ENCODE peak calls at places on chromosomes 3 and 15, in ten cellular contexts. One of them, this sample, is unnamed.

GRCh38 chr15:63054985-63055384 is 12.4 kb downstream of the TPM1 start:
- DNase-seq in adrenal gland: no peak
- DNase-seq in lung: no peak
- DNase-seq in sigmoid colon: no peak
- DNase-seq in NB4: no peak
- DNase-seq in WERI-Rb-1: no peak
- DNase-seq in AG04449: no peak
- DNase-seq in MM.1S: no peak
- DNase-seq in esophagus muscularis mucosa: no peak
- DNase-seq in AG09309: no peak
- DNase-seq in this sample: no peak

GRCh38 chr3:60798456-60798855 is 452.8 kb downstream of the FHIT start:
- DNase-seq in MM.1S: no peak
- DNase-seq in AG09309: no peak
- DNase-seq in adrenal gland: no peak
- DNase-seq in lung: no peak
- DNase-seq in sigmoid colon: no peak
- DNase-seq in AG04449: no peak
- DNase-seq in NB4: no peak
- DNase-seq in WERI-Rb-1: no peak
- DNase-seq in esophagus muscularis mucosa: no peak
- DNase-seq in this sample: no peak

GRCh38 chr15:39658740-39659139 is 77.9 kb downstream of the THBS1 start:
- DNase-seq in esophagus muscularis mucosa: no peak
- DNase-seq in AG04449: no peak
- DNase-seq in AG09309: no peak
- DNase-seq in MM.1S: no peak
- DNase-seq in NB4: no peak
- DNase-seq in adrenal gland: no peak
- DNase-seq in sigmoid colon: no peak
- DNase-seq in WERI-Rb-1: no peak
- DNase-seq in lung: no peak
- DNase-seq in this sample: no peak

GRCh38 chr3:37751967-37752660 is 109.6 kb upstream of the CTDSPL start:
- DNase-seq in MM.1S: no peak
- DNase-seq in WERI-Rb-1: peak; percentile 53
- DNase-seq in sigmoid colon: no peak
- DNase-seq in adrenal gland: no peak
- DNase-seq in AG04449: no peak
- DNase-seq in esophagus muscularis mucosa: no peak
- DNase-seq in AG09309: no peak
- DNase-seq in lung: no peak
- DNase-seq in NB4: no peak
- DNase-seq in this sample: no peak

GRCh38 chr15:83709246-83709645 is 55.3 kb downstream of the ADAMTSL3 start:
- DNase-seq in adrenal gland: no peak
- DNase-seq in NB4: no peak
- DNase-seq in lung: no peak
- DNase-seq in esophagus muscularis mucosa: no peak
- DNase-seq in AG09309: no peak
- DNase-seq in sigmoid colon: no peak
- DNase-seq in AG04449: no peak
- DNase-seq in MM.1S: no peak
- DNase-seq in WERI-Rb-1: no peak
- DNase-seq in this sample: no peak

GRCh38 chr3:67329358-67329757 is 325.1 kb downstream of the SUCLG2 start:
- DNase-seq in NB4: no peak
- DNase-seq in AG04449: no peak
- DNase-seq in AG09309: no peak
- DNase-seq in WERI-Rb-1: no peak
- DNase-seq in sigmoid colon: no peak
- DNase-seq in MM.1S: no peak
- DNase-seq in adrenal gland: no peak
- DNase-seq in esophagus muscularis mucosa: no peak
- DNase-seq in lung: no peak
- DNase-seq in this sample: no peak

GRCh38 chr15:70101459-70102113 is 3.9 kb upstream of the TLE3 start:
- DNase-seq in esophagus muscularis mucosa: no peak
- DNase-seq in AG04449: no peak
- DNase-seq in NB4: peak; percentile 80
- DNase-seq in adrenal gland: peak; percentile 84
- DNase-seq in MM.1S: peak; percentile 89
- DNase-seq in lung: peak; percentile 60
- DNase-seq in sigmoid colon: peak; percentile 90
- DNase-seq in AG09309: peak; percentile 11
- DNase-seq in WERI-Rb-1: peak; percentile 69
- DNase-seq in this sample: peak; percentile 26

GRCh38 chr3:55721716-55722484 is 234.8 kb upstream of the WNT5A start:
- DNase-seq in sigmoid colon: no peak
- DNase-seq in NB4: peak; percentile 1
- DNase-seq in esophagus muscularis mucosa: peak; percentile 57
- DNase-seq in AG09309: no peak
- DNase-seq in WERI-Rb-1: peak; percentile 46
- DNase-seq in lung: peak; percentile 34
- DNase-seq in MM.1S: peak; percentile 50
- DNase-seq in adrenal gland: no peak
- DNase-seq in AG04449: no peak
- DNase-seq in this sample: no peak

GRCh38 chr3:160472344-160472743 is 22.8 kb upstream of the TRIM59 start:
- DNase-seq in MM.1S: peak; percentile 43
- DNase-seq in lung: no peak
- DNase-seq in sigmoid colon: no peak
- DNase-seq in esophagus muscularis mucosa: peak; percentile 50
- DNase-seq in AG09309: no peak
- DNase-seq in AG04449: no peak
- DNase-seq in adrenal gland: no peak
- DNase-seq in NB4: no peak
- DNase-seq in WERI-Rb-1: no peak
- DNase-seq in this sample: no peak

GRCh38 chr15:90829942-90830440 is 38.4 kb upstream of the FURIN start:
- DNase-seq in sigmoid colon: no peak
- DNase-seq in esophagus muscularis mucosa: no peak
- DNase-seq in AG09309: no peak
- DNase-seq in NB4: peak; percentile 79
- DNase-seq in adrenal gland: peak; percentile 28
- DNase-seq in AG04449: no peak
- DNase-seq in MM.1S: no peak
- DNase-seq in lung: no peak
- DNase-seq in WERI-Rb-1: no peak
- DNase-seq in this sample: no peak

GRCh38 chr3:51975857-51976549 is 1.1 kb downstream of the ABHD14A start:
- DNase-seq in WERI-Rb-1: peak; percentile 87
- DNase-seq in adrenal gland: peak; percentile 76
- DNase-seq in sigmoid colon: peak; percentile 91
- DNase-seq in MM.1S: no peak
- DNase-seq in NB4: peak; percentile 50
- DNase-seq in esophagus muscularis mucosa: no peak
- DNase-seq in AG09309: peak; percentile 7
- DNase-seq in AG04449: no peak
- DNase-seq in lung: peak; percentile 69
- DNase-seq in this sample: no peak

GRCh38 chr3:147393261-147393964 is 12.9 kb downstream of the ZIC4 start:
- DNase-seq in WERI-Rb-1: peak; percentile 91
- DNase-seq in sigmoid colon: peak; percentile 62
- DNase-seq in adrenal gland: no peak
- DNase-seq in esophagus muscularis mucosa: no peak
- DNase-seq in MM.1S: no peak
- DNase-seq in AG04449: no peak
- DNase-seq in NB4: no peak
- DNase-seq in lung: no peak
- DNase-seq in AG09309: no peak
- DNase-seq in this sample: no peak
- H3K4me3 ChIP-seq in WERI-Rb-1: peak overlapping the region; percentile 81
- H3K4me3 ChIP-seq in sigmoid colon: peak overlapping the region; percentile 15
- H3K4me3 ChIP-seq in adrenal gland: no peak overlapping the region
- H3K4me3 ChIP-seq in esophagus muscularis mucosa: peak overlapping the region; percentile 43
- H3K4me3 ChIP-seq in MM.1S: no peak overlapping the region
- H3K4me3 ChIP-seq in AG04449: peak overlapping the region; percentile 62
- H3K4me3 ChIP-seq in NB4: no peak overlapping the region
- H3K4me3 ChIP-seq in lung: no peak overlapping the region
- H3K4me3 ChIP-seq in AG09309: peak overlapping the region; percentile 33
- H3K4me3 ChIP-seq in this sample: no peak overlapping the region

DNA sequence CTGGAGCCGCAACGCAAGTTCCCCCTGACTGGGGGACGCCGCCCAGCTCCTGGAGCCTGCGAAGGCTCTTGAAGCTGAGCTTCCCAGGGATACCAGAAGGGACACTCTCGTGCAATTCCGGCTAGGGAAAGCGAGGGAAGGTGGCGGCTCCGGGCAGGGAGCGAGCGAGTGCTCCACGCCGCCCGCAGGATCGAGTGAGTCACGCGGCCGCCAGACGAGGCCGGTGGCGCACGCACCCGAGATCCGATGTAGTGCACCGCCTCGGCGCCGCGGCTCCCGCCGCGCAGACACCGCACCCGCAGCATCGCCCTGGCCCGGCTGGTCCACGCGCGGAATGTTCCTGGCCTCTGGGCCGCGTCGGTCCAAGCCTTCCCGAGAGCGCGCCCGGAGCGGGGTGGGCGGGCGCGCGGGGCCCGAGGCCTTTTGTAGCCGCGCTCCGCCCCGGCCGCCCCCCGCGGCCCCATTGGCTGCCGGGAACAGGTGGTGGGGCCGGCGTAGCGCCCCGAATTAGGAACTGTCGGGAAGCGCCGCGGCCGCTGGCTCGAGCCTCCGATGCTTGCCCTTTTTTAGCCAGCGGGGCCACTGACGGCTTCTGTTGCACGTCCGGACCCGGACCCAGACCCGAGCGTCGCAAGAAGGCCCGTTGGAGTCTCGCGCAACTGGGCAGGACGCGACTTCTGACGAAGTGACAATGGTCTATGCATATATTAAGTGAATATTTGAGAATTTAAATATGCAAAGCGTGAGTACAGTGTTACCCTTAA is at the start of gene GATM:
- DNase-seq in esophagus muscularis mucosa: peak; percentile 93
- DNase-seq in NB4: peak; percentile 38
- DNase-seq in lung: peak; percentile 70
- DNase-seq in WERI-Rb-1: peak; percentile 82
- DNase-seq in sigmoid colon: peak; percentile 94
- DNase-seq in MM.1S: peak; percentile 75
- DNase-seq in adrenal gland: peak; percentile 82
- DNase-seq in AG04449: no peak
- DNase-seq in AG09309: peak; percentile 42
- DNase-seq in this sample: no peak
- H3K4me3 ChIP-seq in esophagus muscularis mucosa: peak within 1 kb of the TSS; percentile 71
- H3K4me3 ChIP-seq in NB4: no peak within 1 kb of the TSS
- H3K4me3 ChIP-seq in lung: peak within 1 kb of the TSS; percentile 50
- H3K4me3 ChIP-seq in WERI-Rb-1: peak within 1 kb of the TSS; percentile 63
- H3K4me3 ChIP-seq in sigmoid colon: peak within 1 kb of the TSS; percentile 56
- H3K4me3 ChIP-seq in MM.1S: peak within 1 kb of the TSS; percentile 84
- H3K4me3 ChIP-seq in adrenal gland: peak within 1 kb of the TSS; percentile 31
- H3K4me3 ChIP-seq in AG04449: peak within 1 kb of the TSS; percentile 48
- H3K4me3 ChIP-seq in AG09309: peak within 1 kb of the TSS; percentile 29
- H3K4me3 ChIP-seq in this sample: no peak within 1 kb of the TSS

GRCh38 chr15:67148196-67148701 is 82.8 kb downstream of the SMAD3 start:
- DNase-seq in AG09309: peak; percentile 86
- DNase-seq in esophagus muscularis mucosa: no peak
- DNase-seq in WERI-Rb-1: no peak
- DNase-seq in lung: peak; percentile 56
- DNase-seq in sigmoid colon: peak; percentile 50
- DNase-seq in NB4: peak; percentile 73
- DNase-seq in AG04449: peak; percentile 76
- DNase-seq in adrenal gland: no peak
- DNase-seq in MM.1S: no peak
- DNase-seq in this sample: no peak

GRCh38 chr15:67149859-67150824 is 84.7 kb downstream of the SMAD3 start:
- DNase-seq in esophagus muscularis mucosa: no peak
- DNase-seq in MM.1S: no peak
- DNase-seq in AG09309: peak; percentile 97
- DNase-seq in sigmoid colon: peak; percentile 83
- DNase-seq in AG04449: peak; percentile 96
- DNase-seq in adrenal gland: peak; percentile 84
- DNase-seq in lung: peak; percentile 53
- DNase-seq in NB4: peak; percentile 72
- DNase-seq in WERI-Rb-1: no peak
- DNase-seq in this sample: no peak

GRCh38 chr15:67147410-67147949 is 82.1 kb downstream of the SMAD3 start:
- DNase-seq in NB4: no peak
- DNase-seq in WERI-Rb-1: no peak
- DNase-seq in sigmoid colon: peak; percentile 52
- DNase-seq in adrenal gland: no peak
- DNase-seq in AG04449: no peak
- DNase-seq in MM.1S: no peak
- DNase-seq in AG09309: no peak
- DNase-seq in esophagus muscularis mucosa: no peak
- DNase-seq in lung: no peak
- DNase-seq in this sample: no peak

GRCh38 chr15:67146875-67147381 is 81.5 kb downstream of the SMAD3 start:
- DNase-seq in lung: peak; percentile 40
- DNase-seq in sigmoid colon: peak; percentile 80
- DNase-seq in AG09309: peak; percentile 66
- DNase-seq in adrenal gland: no peak
- DNase-seq in NB4: peak; percentile 47
- DNase-seq in esophagus muscularis mucosa: no peak
- DNase-seq in MM.1S: no peak
- DNase-seq in WERI-Rb-1: no peak
- DNase-seq in AG04449: no peak
- DNase-seq in this sample: no peak

DNA sequence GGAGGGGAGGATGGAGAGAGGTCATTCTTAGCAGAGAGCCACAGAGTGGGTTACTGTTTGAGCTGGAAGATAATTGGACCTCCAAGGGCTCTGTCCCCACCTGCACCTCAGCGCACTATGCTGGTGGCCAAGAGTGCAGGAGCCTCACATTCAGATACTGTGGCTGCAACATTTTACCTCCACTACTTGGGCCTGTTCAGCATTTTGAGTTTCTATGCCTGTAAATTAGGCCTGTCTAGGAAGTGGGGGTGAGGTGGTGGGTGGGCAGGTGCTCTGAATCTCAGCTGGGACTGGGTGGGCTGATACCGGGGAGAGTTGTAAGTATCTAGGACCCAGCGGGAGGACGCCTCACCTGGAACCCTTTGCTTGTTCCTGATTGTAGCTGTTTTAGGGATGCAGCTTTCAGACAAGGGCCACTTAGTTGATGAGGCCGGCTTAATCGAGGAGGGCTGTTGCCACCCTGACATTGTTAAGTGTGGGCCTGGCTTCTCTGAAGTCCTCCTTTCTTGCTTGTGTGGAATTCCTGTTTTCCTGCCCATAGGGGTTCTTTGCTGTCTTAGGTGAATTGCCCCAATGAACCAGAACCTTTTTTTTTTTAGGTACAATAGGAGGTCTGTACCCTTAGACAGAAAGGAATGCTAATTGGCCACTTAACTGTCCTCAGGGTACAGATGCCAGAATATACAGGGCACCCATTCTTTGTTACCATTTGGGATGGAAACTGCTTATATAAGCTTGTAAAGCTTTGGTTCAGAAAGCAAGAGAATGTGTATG is 83.9 kb downstream of the SMAD3 start:
- DNase-seq in WERI-Rb-1: no peak
- DNase-seq in adrenal gland: no peak
- DNase-seq in MM.1S: no peak
- DNase-seq in sigmoid colon: peak; percentile 64
- DNase-seq in lung: no peak
- DNase-seq in esophagus muscularis mucosa: no peak
- DNase-seq in NB4: no peak
- DNase-seq in AG09309: no peak
- DNase-seq in AG04449: no peak
- DNase-seq in this sample: no peak
- H3K4me3 ChIP-seq in WERI-Rb-1: no peak overlapping the region
- H3K4me3 ChIP-seq in adrenal gland: no peak overlapping the region
- H3K4me3 ChIP-seq in MM.1S: no peak overlapping the region
- H3K4me3 ChIP-seq in sigmoid colon: no peak overlapping the region
- H3K4me3 ChIP-seq in lung: no peak overlapping the region
- H3K4me3 ChIP-seq in esophagus muscularis mucosa: no peak overlapping the region
- H3K4me3 ChIP-seq in NB4: no peak overlapping the region
- H3K4me3 ChIP-seq in AG09309: no peak overlapping the region
- H3K4me3 ChIP-seq in AG04449: no peak overlapping the region
- H3K4me3 ChIP-seq in this sample: no peak overlapping the region

GRCh38 chr3:66195347-66195783 is 25.4 kb upstream of the SLC25A26 start:
- DNase-seq in AG04449: no peak
- DNase-seq in WERI-Rb-1: peak; percentile 98
- DNase-seq in NB4: no peak
- DNase-seq in adrenal gland: peak; percentile 15
- DNase-seq in lung: peak; percentile 28
- DNase-seq in sigmoid colon: peak; percentile 67
- DNase-seq in AG09309: peak; percentile 8
- DNase-seq in MM.1S: no peak
- DNase-seq in esophagus muscularis mucosa: peak; percentile 87
- DNase-seq in this sample: no peak
- H3K4me3 ChIP-seq in AG04449: peak overlapping the region; percentile 35
- H3K4me3 ChIP-seq in WERI-Rb-1: peak overlapping the region; percentile 18
- H3K4me3 ChIP-seq in NB4: no peak overlapping the region
- H3K4me3 ChIP-seq in adrenal gland: no peak overlapping the region
- H3K4me3 ChIP-seq in lung: no peak overlapping the region
- H3K4me3 ChIP-seq in sigmoid colon: peak overlapping the region; percentile 14
- H3K4me3 ChIP-seq in AG09309: peak overlapping the region; percentile 19
- H3K4me3 ChIP-seq in MM.1S: no peak overlapping the region
- H3K4me3 ChIP-seq in esophagus muscularis mucosa: peak overlapping the region; percentile 27
- H3K4me3 ChIP-seq in this sample: no peak overlapping the region